ENCODE peak calls at places on chromosomes 6 and 20, in seven cellular contexts. G is kidney epithelial cell, Z is iris pigment epithelial cell, W is posterior cingulate gyrus, I is HCT116, O is NCI-H2081, M is amniotic stem cell. A is an unnamed sample.

GRCh38 chr6:129481706-129482105 is 228.3 kb downstream of the ARHGAP18 start:
- DNase-seq in G (no peak), Z (peak; percentile 29), W (no peak), I (no peak), O (no peak), M (no peak), A (no peak)

GRCh38 chr20:5172903-5173463 is 46.2 kb downstream of the CDS2 start:
- DNase-seq in G (no peak), Z (no peak), W (no peak), I (no peak), O (no peak), M (no peak), A (no peak)

GRCh38 chr20:34558320-34559202 is at the start of gene MAP1LC3A:
- DNase-seq in G (peak; percentile 57), Z (peak; percentile 97), W (peak; percentile 89), I (no peak), O (peak; percentile 92), M (peak; percentile 94), A (peak; percentile 91)

GRCh38 chr20:47217482-47218446 is 138.7 kb downstream of the ZMYND8 start:
- DNase-seq in G (no peak), Z (no peak), W (no peak), I (no peak), O (no peak), M (no peak), A (no peak)

GRCh38 chr20:44516491-44516890 is 5.4 kb downstream of the SERINC3 start:
- DNase-seq in G (no peak), Z (no peak), W (no peak), I (no peak), O (no peak), M (no peak), A (no peak)

GRCh38 chr6:128422871-128423270 is 97.5 kb downstream of the PTPRK start:
- DNase-seq in G (no peak), Z (no peak), W (no peak), I (no peak), O (no peak), M (no peak), A (no peak)

GRCh38 chr6:148700713-148701392 is 46.0 kb upstream of the UST start:
- DNase-seq in G (no peak), Z (peak; percentile 52), W (no peak), I (no peak), O (no peak), M (no peak), A (peak; percentile 5)

GRCh38 chr6:11430036-11430435 is 107.5 kb upstream of the TMEM170B start:
- DNase-seq in G (peak; percentile 62), Z (peak; percentile 33), W (no peak), I (no peak), O (no peak), M (no peak), A (no peak)

GRCh38 chr20:20446613-20447012 is 78.7 kb downstream of the INSM1 start:
- DNase-seq in G (no peak), Z (no peak), W (no peak), I (no peak), O (no peak), M (no peak), A (no peak)

GRCh38 chr20:56778765-56779195 is 149.7 kb downstream of the TFAP2C start:
- DNase-seq in G (peak; percentile 23), Z (peak; percentile 43), W (no peak), I (no peak), O (no peak), M (no peak), A (peak; percentile 67)

GRCh38 chr6:149331043-149331807 is 13.7 kb downstream of the TAB2 start:
- DNase-seq in G (no peak), Z (peak; percentile 76), W (no peak), I (no peak), O (no peak), M (no peak), A (no peak)

GRCh38 chr20:41956316-41957050 is 338.3 kb upstream of the CHD6 start:
- DNase-seq in G (no peak), Z (no peak), W (no peak), I (no peak), O (no peak), M (no peak), A (peak; percentile 21)

GRCh38 chr6:158422629-158423238 is 110.5 kb downstream of the TULP4 start:
- DNase-seq in G (no peak), Z (no peak), W (no peak), I (no peak), O (no peak), M (no peak), A (no peak)

GRCh38 chr20:11350126-11351005 is 567.3 kb upstream of the BTBD3 start:
- DNase-seq in G (no peak), Z (peak; percentile 89), W (no peak), I (no peak), O (no peak), M (no peak), A (peak; percentile 11)

GRCh38 chr20:5127204-5127858 is 523 bp downstream of the CDS2 start:
- DNase-seq in G (no peak), Z (peak; percentile 60), W (peak; percentile 33), I (no peak), O (peak; percentile 77), M (peak; percentile 3), A (peak; percentile 55)

GRCh38 chr20:53707341-53708102 is 113.9 kb upstream of the ZNF217 start:
- DNase-seq in G (no peak), Z (peak; percentile 65), W (no peak), I (no peak), O (no peak), M (peak; percentile 37), A (no peak)

GRCh38 chr20:50413088-50413500 is 97.1 kb upstream of the PTPN1 start:
- DNase-seq in G (no peak), Z (peak; percentile 52), W (no peak), I (no peak), O (no peak), M (no peak), A (no peak)

GRCh38 chr6:136466789-136467585 is 83.2 kb downstream of the MAP7 start:
- DNase-seq in G (peak; percentile 38), Z (no peak), W (no peak), I (no peak), O (peak; percentile 8), M (no peak), A (no peak)